ENCODE peak calls at places on chromosomes 5 and 9, in four cellular contexts. L is IMR-90, Q is tibial nerve, C is prostate gland. N is an unnamed sample. For H3K27me3, the result is how much of the 10 kb centered on the place peaks cover.

GRCh38 chr9:76107487-76107886 is 217.0 kb downstream of the PCSK5 start:
- DNase-seq in C (no peak), L (no peak), Q (peak), N (peak)

GRCh38 chr5:76765249-76765648 is 49.3 kb downstream of the F2R start:
- DNase-seq in L (peak), Q (no peak), C (no peak), N (no peak)

GRCh38 chr5:23507278-23507685 is at the start of gene PRDM9:
- DNase-seq in C (no peak), L (no peak), Q (peak), N (peak)

GRCh38 chr5:83848928-83849327 is 128.3 kb upstream of the HAPLN1 start:
- DNase-seq in C (no peak), Q (no peak), L (no peak), N (no peak)

GRCh38 chr5:139759219-139759721 is 36.3 kb upstream of the PSD2 start:
- DNase-seq in L (no peak), C (no peak), Q (no peak), N (no peak)

GRCh38 chr5:143557061-143557818 is 153.8 kb upstream of the NR3C1 start:
- DNase-seq in C (no peak), Q (no peak), L (peak), N (no peak)

GRCh38 chr5:89313044-89313443 is 430.1 kb upstream of the MEF2C start:
- DNase-seq in L (peak), Q (no peak), C (no peak), N (no peak)

GRCh38 chr5:14141764-14142163 is 1.4 kb upstream of the TRIO start:
- DNase-seq in C (no peak), Q (no peak), L (no peak), N (no peak)

GRCh38 chr9:90914868-90915483 is 113.4 kb downstream of the SYK start:
- DNase-seq in Q (peak), C (peak), L (peak), N (peak)

GRCh38 chr5:61461412-61461811 is 129.4 kb downstream of the ZSWIM6 start:
- DNase-seq in C (no peak), Q (no peak), L (no peak), N (no peak)

GRCh38 chr5:56175465-56175864 is 57.7 kb downstream of the ANKRD55 start:
- DNase-seq in Q (peak), C (no peak), L (peak), N (peak)

GRCh38 chr9:92206490-92206889 is 87.0 kb downstream of the IARS1 start:
- DNase-seq in L (peak), C (no peak), Q (no peak), N (no peak)

GRCh38 chr9:83422512-83422911 is 115.7 kb downstream of the FRMD3 start:
- DNase-seq in Q (no peak), C (no peak), L (no peak), N (no peak)

GRCh38 chr5:133735346-133735745 is 123.0 kb upstream of the FSTL4 start:
- DNase-seq in C (no peak), L (peak), Q (no peak), N (no peak)

GRCh38 chr5:55594636-55595035 is 59.9 kb upstream of the PLPP1 start:
- DNase-seq in C (no peak), L (no peak), Q (no peak), N (no peak)

GRCh38 chr9:126450537-126451205 is 124.0 kb downstream of the MVB12B start:
- DNase-seq in L (no peak), C (no peak), Q (no peak), N (no peak)

GRCh38 chr9:2824564-2824963 is 19.3 kb downstream of the PUM3 start:
- DNase-seq in Q (no peak), L (no peak), C (no peak), N (no peak)

GRCh38 chr9:122944960-122945888 is 4.4 kb downstream of the RABGAP1 start:
- DNase-seq in L (peak), Q (no peak), C (no peak), N (no peak)

GRCh38 chr9:91845839-91846238 is 104.2 kb downstream of the ROR2 start:
- DNase-seq in Q (no peak), C (no peak), L (no peak), N (no peak)

GRCh38 chr5:31317642-31318041 is 124.2 kb downstream of the CDH6 start:
- DNase-seq in L (no peak), C (no peak), Q (no peak), N (no peak)

GRCh38 chr5:149990518-149991376 is 9.7 kb downstream of the TIGD6 start:
- DNase-seq in L (peak), C (peak), Q (peak), N (peak)

GRCh38 chr5:136012041-136012804 is 16.6 kb upstream of the TGFBI start:
- DNase-seq in C (no peak), Q (no peak), L (peak), N (no peak)

GRCh38 chr9:16191691-16192402 is 639.0 kb downstream of the CCDC171 start:
- DNase-seq in L (peak), Q (peak), C (peak), N (peak)

GRCh38 chr9:96158909-96159575 is 142.9 kb downstream of the HSD17B3 start:
- DNase-seq in Q (peak), C (no peak), L (no peak), N (no peak)

GRCh38 chr9:127832248-127832647 is 22.2 kb downstream of the ENG start:
- DNase-seq in Q (no peak), C (no peak), L (no peak), N (no peak)

GRCh38 chr9:38371495-38371894 is 21.0 kb upstream of the ALDH1B1 start:
- DNase-seq in C (peak), Q (no peak), L (peak), N (peak)

GRCh38 chr5:126938461-126938860 is 91.9 kb downstream of the MARCHF3 start:
- DNase-seq in Q (no peak), C (no peak), L (peak), N (no peak)

GRCh38 chr9:129553277-129553676 is 67.6 kb downstream of the C9orf50 start:
- DNase-seq in Q (no peak), C (no peak), L (no peak), N (peak)

GRCh38 chr5:16090270-16090669 is 89.3 kb downstream of the MARCHF11 start:
- DNase-seq in Q (no peak), C (no peak), L (no peak), N (no peak)

GRCh38 chr9:114301798-114302565 is 20.9 kb upstream of the ORM1 start:
- DNase-seq in L (no peak), C (no peak), Q (no peak), N (no peak)

DNA sequence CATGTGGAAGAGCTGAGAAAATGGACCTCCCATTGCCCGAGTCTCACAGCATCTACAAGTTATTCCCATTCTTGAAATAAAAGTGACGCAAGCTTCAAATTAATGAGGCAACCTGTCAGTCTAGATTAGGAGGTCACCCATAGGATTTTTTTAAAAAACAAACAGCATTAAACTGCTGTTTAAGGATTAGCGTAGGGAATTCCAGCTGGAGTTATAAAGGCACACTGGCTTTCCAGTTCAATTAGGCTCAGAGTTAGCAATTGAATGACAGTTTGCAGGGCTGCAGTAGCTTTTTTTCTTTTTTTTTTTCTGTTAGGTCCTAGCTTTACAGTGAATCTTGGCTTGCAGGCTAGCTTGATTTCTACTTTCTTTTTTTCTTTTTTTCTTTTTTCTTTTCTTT is 16.2 kb downstream of the PRKACG start:
- DNase-seq in Q (no peak), C (no peak), L (no peak), N (no peak)
- H3K27me3 ChIP-seq in Q (under half), C (under half), L (under half), N (under half)

GRCh38 chr9:131277673-131278420 is 1.5 kb upstream of the FAM78A start:
- DNase-seq in Q (peak), C (peak), L (peak), N (peak)
- TF ChIP-seq POLR2A in Q (no peak), C (no peak), L (no peak), N (no peak)

GRCh38 chr5:2997179-2997578 is 245.7 kb upstream of the IRX2 start:
- DNase-seq in C (no peak), L (no peak), Q (no peak), N (no peak)
- H3K27me3 ChIP-seq in C (under half), L (under half), Q (under half), N (under half)

GRCh38 chr5:179697993-179698934 is 503 bp upstream of the CANX start:
- DNase-seq in L (peak), C (peak), Q (peak), N (peak)
- TF ChIP-seq POLR2A in L (peak), C (peak), Q (peak), N (peak)

N was measured in uterus.